ENCODE peak calls at places on chromosomes 1 and 21, in six cellular contexts. One of them, this sample, is unnamed.
A peak's percentile ranks its signal among the peaks of the same experiment; 100 is the strongest.

GRCh38 chr1:212141404-212141803 is 105.9 kb downstream of the DTL start:
- DNase-seq in K562: no peak
- DNase-seq in GM12878: no peak
- DNase-seq in GM12892: no peak
- DNase-seq in H1: no peak
- DNase-seq in SK-N-SH: no peak
- DNase-seq in this sample: no peak

GRCh38 chr1:160090760-160091159 is 7.7 kb downstream of the IGSF8 start:
- DNase-seq in GM12892: no peak
- DNase-seq in K562: no peak
- DNase-seq in SK-N-SH: no peak
- DNase-seq in GM12878: no peak
- DNase-seq in H1: no peak
- DNase-seq in this sample: no peak

GRCh38 chr1:47684518-47684917 is 246.7 kb downstream of the FOXD2 start:
- DNase-seq in GM12892: no peak
- DNase-seq in H1: peak; percentile 13
- DNase-seq in K562: no peak
- DNase-seq in GM12878: no peak
- DNase-seq in SK-N-SH: no peak
- DNase-seq in this sample: no peak

GRCh38 chr1:117651616-117652015 is 45.8 kb downstream of the TENT5C start:
- DNase-seq in GM12892: no peak
- DNase-seq in GM12878: no peak
- DNase-seq in SK-N-SH: no peak
- DNase-seq in H1: no peak
- DNase-seq in K562: no peak
- DNase-seq in this sample: no peak

GRCh38 chr1:222048030-222048632 is 306.2 kb upstream of the DUSP10 start:
- DNase-seq in K562: no peak
- DNase-seq in GM12892: no peak
- DNase-seq in H1: no peak
- DNase-seq in SK-N-SH: peak; percentile 39
- DNase-seq in GM12878: peak; percentile 54
- DNase-seq in this sample: peak; percentile 25

GRCh38 chr1:32623775-32624174 is 26.6 kb downstream of the ZBTB8OS start:
- DNase-seq in K562: no peak
- DNase-seq in SK-N-SH: no peak
- DNase-seq in H1: no peak
- DNase-seq in GM12892: no peak
- DNase-seq in GM12878: no peak
- DNase-seq in this sample: no peak

GRCh38 chr21:42056468-42056867 is 14.6 kb upstream of the UMODL1 start:
- DNase-seq in GM12878: no peak
- DNase-seq in H1: no peak
- DNase-seq in SK-N-SH: no peak
- DNase-seq in GM12892: no peak
- DNase-seq in K562: no peak
- DNase-seq in this sample: no peak

GRCh38 chr1:69081671-69082070 is 486.1 kb upstream of the LRRC7 start:
- DNase-seq in GM12878: no peak
- DNase-seq in K562: no peak
- DNase-seq in GM12892: no peak
- DNase-seq in H1: no peak
- DNase-seq in SK-N-SH: no peak
- DNase-seq in this sample: no peak

GRCh38 chr1:7008331-7008730 is 223.1 kb downstream of the CAMTA1 start:
- DNase-seq in GM12878: no peak
- DNase-seq in H1: no peak
- DNase-seq in GM12892: no peak
- DNase-seq in SK-N-SH: no peak
- DNase-seq in K562: no peak
- DNase-seq in this sample: no peak

GRCh38 chr1:225366016-225366415 is 61.8 kb downstream of the LBR start:
- DNase-seq in H1: no peak
- DNase-seq in SK-N-SH: no peak
- DNase-seq in K562: no peak
- DNase-seq in GM12878: no peak
- DNase-seq in GM12892: no peak
- DNase-seq in this sample: no peak

GRCh38 chr1:205985330-205986005 is 17.7 kb downstream of the RAB7B start:
- DNase-seq in GM12892: no peak
- DNase-seq in GM12878: no peak
- DNase-seq in K562: no peak
- DNase-seq in H1: no peak
- DNase-seq in SK-N-SH: no peak
- DNase-seq in this sample: no peak

GRCh38 chr21:42056996-42057689 is 14.0 kb upstream of the UMODL1 start:
- DNase-seq in GM12892: no peak
- DNase-seq in H1: no peak
- DNase-seq in K562: no peak
- DNase-seq in SK-N-SH: no peak
- DNase-seq in GM12878: no peak
- DNase-seq in this sample: no peak

GRCh38 chr1:31376374-31377134 is 3.7 kb upstream of the FABP3 start:
- DNase-seq in K562: peak; percentile 56
- DNase-seq in GM12878: no peak
- DNase-seq in GM12892: no peak
- DNase-seq in SK-N-SH: peak; percentile 90
- DNase-seq in H1: no peak
- DNase-seq in this sample: no peak

GRCh38 chr1:169395956-169396355 is 28.0 kb downstream of the BLZF1 start:
- DNase-seq in H1: no peak
- DNase-seq in GM12878: no peak
- DNase-seq in GM12892: no peak
- DNase-seq in K562: no peak
- DNase-seq in SK-N-SH: no peak
- DNase-seq in this sample: no peak

GRCh38 chr1:195898924-195899323 is 709.3 kb downstream of the KCNT2 start:
- DNase-seq in GM12878: no peak
- DNase-seq in H1: no peak
- DNase-seq in GM12892: no peak
- DNase-seq in K562: peak; percentile 33
- DNase-seq in SK-N-SH: no peak
- DNase-seq in this sample: no peak

GRCh38 chr1:204449631-204450280 is 38.1 kb upstream of the PPP1R15B start:
- DNase-seq in H1: no peak
- DNase-seq in K562: no peak
- DNase-seq in SK-N-SH: no peak
- DNase-seq in GM12878: no peak
- DNase-seq in GM12892: no peak
- DNase-seq in this sample: no peak

GRCh38 chr1:204448991-204449390 is 37.4 kb upstream of the PPP1R15B start:
- DNase-seq in H1: no peak
- DNase-seq in K562: no peak
- DNase-seq in SK-N-SH: no peak
- DNase-seq in GM12878: no peak
- DNase-seq in GM12892: no peak
- DNase-seq in this sample: no peak

GRCh38 chr1:204451352-204452124 is 39.9 kb upstream of the PPP1R15B start:
- DNase-seq in GM12892: no peak
- DNase-seq in H1: no peak
- DNase-seq in SK-N-SH: no peak
- DNase-seq in GM12878: no peak
- DNase-seq in K562: no peak
- DNase-seq in this sample: no peak

GRCh38 chr1:204448321-204448964 is 36.8 kb upstream of the PPP1R15B start:
- DNase-seq in GM12878: no peak
- DNase-seq in H1: no peak
- DNase-seq in SK-N-SH: no peak
- DNase-seq in GM12892: no peak
- DNase-seq in K562: no peak
- DNase-seq in this sample: no peak

DNA sequence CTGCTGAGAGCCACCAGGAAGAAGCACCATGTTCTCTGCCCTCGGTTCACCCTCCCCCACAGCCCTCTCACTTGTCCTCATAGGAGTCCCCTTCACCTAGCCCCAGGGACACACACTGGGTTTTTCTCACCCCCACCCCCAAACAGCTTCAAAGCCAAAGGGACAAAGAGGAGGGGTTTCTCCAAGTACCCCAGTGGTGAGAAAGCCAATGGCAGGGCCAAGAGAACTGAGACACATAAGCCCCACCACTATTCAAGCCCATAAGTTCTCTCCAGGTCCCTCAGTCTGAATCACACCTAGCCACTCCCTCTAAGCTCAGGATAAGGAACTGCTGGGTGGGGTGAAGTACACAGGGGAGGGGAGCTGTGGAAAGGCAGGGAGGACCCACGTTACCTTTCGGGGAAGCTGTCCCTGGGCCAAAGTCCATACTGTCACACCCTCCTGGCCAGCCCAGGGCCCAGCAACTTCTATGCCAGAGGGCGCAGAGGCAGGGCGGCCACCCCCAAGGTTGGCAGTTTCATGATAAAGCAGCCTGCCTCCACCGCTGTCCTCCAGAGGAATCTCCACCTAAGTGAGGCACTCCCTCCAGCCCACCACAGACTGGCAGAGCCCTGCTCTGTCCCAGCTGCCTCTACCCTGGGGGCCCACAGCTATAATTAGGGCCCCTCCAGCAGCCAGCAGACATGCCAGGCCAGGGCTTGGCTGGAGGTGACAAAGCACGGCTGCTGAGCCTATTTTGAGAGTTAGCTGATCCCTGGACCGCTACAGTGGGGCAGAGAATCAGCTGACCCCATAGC is 39.0 kb upstream of the PPP1R15B start:
- DNase-seq in GM12892: no peak
- DNase-seq in SK-N-SH: no peak
- DNase-seq in K562: peak; percentile 49
- DNase-seq in H1: no peak
- DNase-seq in GM12878: no peak
- DNase-seq in this sample: no peak
- TF ChIP-seq POLR2AphosphoS5 in GM12892: no peak
- TF ChIP-seq POLR2AphosphoS5 in SK-N-SH: no peak
- TF ChIP-seq POLR2AphosphoS5 in K562: no peak
- TF ChIP-seq POLR2AphosphoS5 in H1: no peak
- TF ChIP-seq POLR2AphosphoS5 in GM12878: no peak
- TF ChIP-seq POLR2AphosphoS5 in this sample: no peak

DNA sequence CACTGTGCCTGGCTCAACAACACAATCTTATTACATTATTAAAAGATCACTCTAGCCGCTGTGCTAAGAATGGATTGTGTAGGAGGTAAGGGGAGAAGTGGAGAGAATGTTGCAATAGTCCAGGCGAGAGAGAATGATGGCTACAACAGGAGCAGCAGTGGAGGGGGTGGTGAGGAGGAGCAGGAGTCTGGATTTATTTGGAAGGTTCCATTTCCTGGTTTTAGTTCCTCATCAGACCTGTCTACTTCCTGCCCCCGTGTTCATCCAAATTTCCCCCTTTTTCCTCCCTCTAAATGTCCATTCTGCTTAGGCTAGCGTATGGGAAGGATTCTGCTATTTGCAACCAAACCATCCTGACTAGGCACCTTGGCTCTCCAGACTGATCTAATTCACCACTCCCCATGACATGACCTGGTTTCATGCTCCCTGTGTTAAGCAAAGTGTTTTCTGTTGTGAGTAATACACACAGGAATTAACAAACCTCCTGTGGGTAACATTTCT is 35.1 kb upstream of the EYA3 start:
- DNase-seq in H1: no peak
- DNase-seq in GM12892: no peak
- DNase-seq in K562: no peak
- DNase-seq in GM12878: no peak
- DNase-seq in SK-N-SH: no peak
- DNase-seq in this sample: no peak
- TF ChIP-seq TAF1 in H1: no peak
- TF ChIP-seq TAF1 in GM12892: no peak
- TF ChIP-seq TAF1 in K562: no peak
- TF ChIP-seq TAF1 in GM12878: no peak
- TF ChIP-seq TAF1 in SK-N-SH: no peak
- TF ChIP-seq TAF1 in this sample: no peak

GRCh38 chr1:50917128-50917795 is 42.8 kb downstream of the FAF1 start:
- DNase-seq in SK-N-SH: no peak
- DNase-seq in GM12892: no peak
- DNase-seq in H1: no peak
- DNase-seq in GM12878: peak; percentile 15
- DNase-seq in K562: no peak
- DNase-seq in this sample: no peak
- TF ChIP-seq POLR2AphosphoS5 in SK-N-SH: no peak
- TF ChIP-seq POLR2AphosphoS5 in GM12892: no peak
- TF ChIP-seq POLR2AphosphoS5 in H1: no peak
- TF ChIP-seq POLR2AphosphoS5 in GM12878: no peak
- TF ChIP-seq POLR2AphosphoS5 in K562: no peak
- TF ChIP-seq POLR2AphosphoS5 in this sample: no peak

GRCh38 chr1:159079518-159079917 is 3.0 kb upstream of the AIM2 start:
- DNase-seq in GM12878: no peak
- DNase-seq in GM12892: no peak
- DNase-seq in SK-N-SH: no peak
- DNase-seq in K562: no peak
- DNase-seq in H1: no peak
- DNase-seq in this sample: no peak

GRCh38 chr1:159077657-159077961 is 1.0 kb upstream of the AIM2 start:
- DNase-seq in SK-N-SH: no peak
- DNase-seq in H1: no peak
- DNase-seq in GM12892: no peak
- DNase-seq in GM12878: no peak
- DNase-seq in K562: no peak
- DNase-seq in this sample: no peak

GRCh38 chr1:159071970-159072582 is 4.5 kb downstream of the AIM2 start:
- DNase-seq in H1: no peak
- DNase-seq in K562: peak; percentile 63
- DNase-seq in SK-N-SH: peak; percentile 47
- DNase-seq in GM12892: no peak
- DNase-seq in GM12878: no peak
- DNase-seq in this sample: no peak

GRCh38 chr1:159076438-159076752 is 171 bp downstream of the AIM2 start:
- DNase-seq in H1: no peak
- DNase-seq in GM12892: no peak
- DNase-seq in GM12878: no peak
- DNase-seq in SK-N-SH: no peak
- DNase-seq in K562: no peak
- DNase-seq in this sample: no peak

GRCh38 chr1:159076753-159077656 is at the start of gene AIM2:
- DNase-seq in GM12892: peak; percentile 32
- DNase-seq in GM12878: peak; percentile 97
- DNase-seq in SK-N-SH: no peak
- DNase-seq in H1: no peak
- DNase-seq in K562: peak; percentile 75
- DNase-seq in this sample: no peak
- TF ChIP-seq TAF1 in GM12892: no peak
- TF ChIP-seq TAF1 in GM12878: peak; percentile 56
- TF ChIP-seq TAF1 in SK-N-SH: no peak
- TF ChIP-seq TAF1 in H1: no peak
- TF ChIP-seq TAF1 in K562: peak; percentile 15
- TF ChIP-seq TAF1 in this sample: peak; percentile 67